ENCODE peak calls at places on chromosomes 3 and 15, in six cellular contexts. M is CD8-positive, alpha-beta memory T cell; P is ovary; H is hepatocyte; I is right lobe of liver; L is A549. J is an unnamed sample.

GRCh38 chr3:155744091-155744625 is 713 bp downstream of the PLCH1 start:
- DNase-seq in I (peak), L (peak), M (peak), H (peak), P (peak), J (peak)

GRCh38 chr3:42660131-42660715 is 6.7 kb downstream of the ZBTB47 start:
- DNase-seq in H (no peak), P (no peak), M (no peak), I (no peak), L (no peak), J (no peak)

GRCh38 chr3:137642831-137643230 is 121.3 kb upstream of the SOX14 start:
- DNase-seq in I (no peak), H (peak), P (no peak), L (no peak), M (no peak), J (no peak)

GRCh38 chr15:66359740-66360139 is 3.3 kb upstream of the TIPIN start:
- DNase-seq in H (peak), L (peak), M (no peak), I (no peak), P (no peak), J (no peak)

GRCh38 chr3:183895296-183895695 is 10.6 kb upstream of the PARL start:
- DNase-seq in I (no peak), L (peak), H (peak), P (no peak), M (no peak), J (no peak)

GRCh38 chr3:67016522-67017080 is 18.5 kb downstream of the KBTBD8 start:
- DNase-seq in H (no peak), P (no peak), L (no peak), I (no peak), M (no peak), J (no peak)

GRCh38 chr3:51984269-51984647 is 923 bp downstream of the ACY1 start:
- DNase-seq in M (no peak), P (no peak), I (no peak), H (no peak), L (no peak), J (no peak)

GRCh38 chr15:58374147-58374546 is 57.6 kb upstream of the LIPC start:
- DNase-seq in P (no peak), M (no peak), L (no peak), I (no peak), H (no peak), J (no peak)

GRCh38 chr3:177336841-177337430 is 139.7 kb upstream of the TBL1XR1 start:
- DNase-seq in P (no peak), I (no peak), H (no peak), L (no peak), M (no peak), J (no peak)

GRCh38 chr3:124467980-124468902 is 262.0 kb upstream of the UMPS start:
- DNase-seq in I (peak), L (peak), H (peak), M (no peak), P (no peak), J (no peak)

GRCh38 chr15:66503780-66504562 is 684 bp downstream of the RPL4 start:
- DNase-seq in M (no peak), H (no peak), L (no peak), P (no peak), I (no peak), J (no peak)

GRCh38 chr3:141561426-141562034 is 74.7 kb downstream of the RASA2 start:
- DNase-seq in I (no peak), P (no peak), L (peak), H (peak), M (no peak), J (no peak)

GRCh38 chr15:43735402-43735801 is 10.8 kb upstream of the PDIA3 start:
- DNase-seq in H (no peak), M (no peak), P (no peak), L (no peak), I (no peak), J (no peak)

GRCh38 chr3:162134571-162134970 is 638.0 kb downstream of the OTOL1 start:
- DNase-seq in H (no peak), P (no peak), M (no peak), L (no peak), I (no peak), J (no peak)

DNA sequence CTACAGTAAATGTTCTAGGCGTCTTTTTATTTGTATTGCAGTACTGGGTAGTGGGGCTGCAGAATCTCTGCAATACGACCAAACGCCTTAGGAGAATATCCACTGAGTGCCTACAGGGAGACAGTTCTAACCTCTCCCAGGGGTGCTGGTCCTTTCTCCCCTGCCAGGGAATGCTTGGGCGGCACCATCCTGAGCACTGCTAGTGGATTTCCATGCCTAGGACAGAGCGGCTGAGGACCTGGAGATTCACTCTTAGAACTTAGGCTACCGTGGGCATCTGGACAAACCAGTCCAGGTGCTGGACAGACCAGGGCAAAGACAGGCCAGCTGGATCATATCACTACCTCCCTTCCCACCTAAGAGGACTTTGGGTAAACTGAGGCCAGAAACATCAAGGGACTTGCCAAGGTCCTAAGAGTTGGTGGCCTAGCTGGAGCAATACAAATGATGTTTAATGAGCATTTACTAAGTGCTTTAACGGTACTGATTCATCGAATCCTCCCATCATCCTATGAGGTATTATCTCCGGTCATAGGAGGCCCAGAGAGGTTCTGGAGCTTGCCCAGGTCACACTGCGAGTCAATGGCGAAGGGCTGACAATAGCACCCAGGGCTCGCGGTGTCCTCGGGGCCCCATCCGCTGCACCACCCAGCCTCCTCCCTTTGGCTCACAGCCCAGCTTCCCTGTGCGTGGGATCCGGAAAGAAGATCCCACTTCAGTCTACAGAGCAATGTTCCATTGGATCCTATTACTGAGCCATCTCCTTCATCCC is 822 bp downstream of the TMEM44 start:
- DNase-seq in L (no peak), I (peak), M (no peak), H (no peak), P (peak), J (peak)
- H3K27ac ChIP-seq in L (peak), I (no peak), M (no peak), H (peak), P (no peak), J (peak)

GRCh38 chr15:89758981-89759380 is 7.9 kb upstream of the MESP1 start:
- DNase-seq in I (no peak), M (no peak), P (no peak), H (no peak), L (no peak), J (no peak)

GRCh38 chr15:89759835-89760234 is 8.8 kb upstream of the MESP1 start:
- DNase-seq in L (no peak), H (no peak), P (no peak), I (no peak), M (no peak), J (no peak)

GRCh38 chr15:89760303-89761008 is 9.4 kb upstream of the MESP1 start:
- DNase-seq in M (peak), L (peak), P (peak), H (peak), I (peak), J (peak)

GRCh38 chr15:89761009-89761831 is 10.2 kb upstream of the MESP1 start:
- DNase-seq in H (no peak), L (no peak), P (no peak), M (no peak), I (peak), J (no peak)

GRCh38 chr15:89761929-89762328 is 10.9 kb upstream of the MESP1 start:
- DNase-seq in H (peak), M (no peak), P (no peak), I (peak), L (no peak), J (no peak)
- H3K27ac ChIP-seq in H (no peak), M (no peak), P (no peak), I (peak), L (peak), J (peak)

GRCh38 chr3:12187448-12188327 is 29.0 kb upstream of the TIMP4 start:
- DNase-seq in M (no peak), L (no peak), P (peak), H (no peak), I (peak), J (peak)
- H3K27ac ChIP-seq in M (no peak), L (peak), P (peak), H (peak), I (peak), J (peak)

GRCh38 chr3:57770121-57770828 is 14.2 kb downstream of the SLMAP start:
- DNase-seq in I (no peak), H (no peak), P (peak), L (no peak), M (no peak), J (no peak)

GRCh38 chr3:57764794-57765193 is 8.7 kb downstream of the SLMAP start:
- DNase-seq in L (no peak), H (no peak), M (no peak), P (no peak), I (no peak), J (no peak)

GRCh38 chr3:57768595-57768994 is 12.5 kb downstream of the SLMAP start:
- DNase-seq in L (no peak), I (no peak), P (no peak), H (no peak), M (no peak), J (no peak)
- H3K27ac ChIP-seq in L (no peak), I (no peak), P (no peak), H (no peak), M (no peak), J (no peak)

GRCh38 chr3:127598841-127599570 is 795 bp downstream of the MCM2 start:
- DNase-seq in P (no peak), H (no peak), M (no peak), I (no peak), L (no peak), J (no peak)
- H3K27ac ChIP-seq in P (no peak), H (peak), M (peak), I (no peak), L (peak), J (no peak)

GRCh38 chr15:91431041-91431715 is 331.1 kb downstream of the SV2B start:
- DNase-seq in M (no peak), I (no peak), P (no peak), H (no peak), L (no peak), J (no peak)
- H3K27ac ChIP-seq in M (no peak), I (no peak), P (no peak), H (no peak), L (no peak), J (no peak)

DNA sequence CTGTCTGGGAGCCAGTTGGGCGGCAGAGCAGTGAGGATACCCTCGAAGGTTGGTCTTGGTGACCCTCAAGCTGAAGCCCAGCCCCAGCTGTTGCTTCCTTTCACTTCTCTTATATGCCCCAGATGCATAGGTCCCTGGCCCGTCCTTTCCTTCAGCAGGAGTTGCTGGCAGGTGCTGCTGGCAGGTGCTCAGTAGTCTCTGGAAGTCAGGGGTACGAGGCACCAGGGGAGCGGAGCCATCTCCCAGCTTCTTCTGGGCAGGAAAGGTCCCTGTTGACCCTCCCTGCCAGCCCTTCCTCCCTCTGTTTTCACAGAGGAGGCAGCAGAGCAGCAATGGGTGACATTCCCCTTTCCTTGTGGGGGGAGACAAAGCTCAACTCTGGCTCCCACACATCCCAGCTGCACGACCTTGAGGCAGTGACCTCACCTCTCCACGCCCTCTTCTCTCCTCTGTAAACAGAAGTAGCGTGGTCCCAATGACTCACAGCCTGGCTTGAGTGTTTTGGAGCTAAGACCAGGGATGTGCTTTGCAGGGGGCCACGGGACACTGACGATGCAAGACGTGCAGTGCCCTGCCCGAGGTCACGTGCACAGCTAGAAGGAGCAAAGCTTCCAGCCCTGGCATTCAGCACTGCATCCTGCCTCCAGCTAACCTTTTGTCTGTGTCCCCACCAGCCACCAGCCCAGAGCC is 49.6 kb downstream of the SLC6A6 start:
- DNase-seq in P (peak), L (peak), I (no peak), M (no peak), H (peak), J (peak)
- H3K27ac ChIP-seq in P (peak), L (peak), I (peak), M (no peak), H (peak), J (peak)

GRCh38 chr15:75661041-75661778 is 13.5 kb downstream of the SNX33 start:
- DNase-seq in L (peak), M (no peak), H (peak), P (peak), I (peak), J (peak)

GRCh38 chr15:75661779-75662140 is 14.0 kb downstream of the SNX33 start:
- DNase-seq in H (no peak), I (no peak), P (no peak), M (no peak), L (no peak), J (no peak)

GRCh38 chr15:75659928-75660645 is 12.4 kb downstream of the SNX33 start:
- DNase-seq in M (no peak), I (no peak), H (no peak), P (no peak), L (no peak), J (no peak)

GRCh38 chr15:75656813-75657212 is 9.1 kb downstream of the SNX33 start:
- DNase-seq in P (no peak), L (no peak), M (no peak), I (no peak), H (no peak), J (no peak)

DNA sequence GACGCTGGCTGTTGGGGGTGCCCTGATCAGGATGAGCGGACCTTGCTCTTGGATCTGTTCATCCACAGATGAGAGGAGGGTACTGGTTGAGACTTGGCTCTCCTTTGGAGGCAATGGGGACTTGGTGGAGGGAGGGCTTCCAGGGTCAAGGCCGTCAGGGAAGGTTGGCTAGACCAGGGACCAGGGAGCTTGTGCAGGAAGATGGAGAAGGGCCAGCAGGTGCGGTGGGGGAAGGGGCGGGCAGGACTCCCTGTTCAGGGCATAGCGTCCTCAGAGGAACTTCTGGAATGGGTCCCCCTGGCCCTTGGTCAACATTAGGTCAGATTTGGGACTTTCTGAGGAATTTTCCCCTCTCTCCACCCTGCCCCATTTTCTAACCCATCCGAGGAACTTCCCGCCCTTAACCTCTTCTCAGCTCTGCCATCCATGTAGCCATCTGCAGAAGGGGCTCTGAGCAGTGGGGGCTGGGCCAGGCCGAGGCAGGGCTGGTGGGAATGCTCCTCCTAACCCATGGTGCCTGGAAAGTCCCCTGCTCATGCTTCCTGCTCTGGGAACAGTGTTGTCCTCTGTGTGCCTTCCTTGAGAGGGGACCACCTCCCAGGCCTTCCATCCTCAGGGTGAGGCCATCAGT is 11.5 kb downstream of the SNX33 start:
- DNase-seq in H (no peak), M (no peak), L (no peak), P (no peak), I (no peak), J (peak)
- H3K27ac ChIP-seq in H (no peak), M (no peak), L (peak), P (no peak), I (no peak), J (peak)